ENCODE peak calls at places on chromosome 18, in ten cellular contexts. O is effector memory CD8-positive, alpha-beta T cell; Y is NCI-H460; A is NAMALWA; X is astrocyte of the spinal cord; Z is right lobe of liver; H is NCI-H1417; W is NCI-H2171 treated with DMSO at 0.1 percent for 48 hours; U is KG1; D is activated CD4-positive, alpha-beta T cell treated with anti-CD3 and anti-CD28 coated beads, Interleukin-2, amount 50 U/mL, for 4 hours. K is an unnamed sample.

GRCh38 chr18:63161728-63162195 is 157.8 kb downstream of the BCL2 start:
- DNase-seq in H (no peak), O (peak; percentile 66), Z (peak; percentile 48), Y (no peak), U (no peak), D (peak; percentile 79), X (peak; percentile 89), A (peak; percentile 37), W (no peak), K (no peak)

GRCh38 chr18:35010983-35011382 is 30.2 kb upstream of the MAPRE2 start:
- DNase-seq in D (no peak), W (no peak), U (no peak), Z (no peak), H (no peak), O (no peak), X (no peak), A (no peak), Y (no peak), K (no peak)

GRCh38 chr18:62437520-62438329 is 85.1 kb upstream of the ZCCHC2 start:
- DNase-seq in Y (peak; percentile 22), H (no peak), Z (peak; percentile 54), A (no peak), W (peak; percentile 52), X (no peak), D (no peak), U (no peak), O (no peak), K (no peak)

GRCh38 chr18:46069524-46069923 is 2.5 kb downstream of the PSTPIP2 start:
- DNase-seq in Y (no peak), U (no peak), O (no peak), H (no peak), Z (no peak), X (no peak), D (no peak), W (no peak), A (no peak), K (no peak)

GRCh38 chr18:79200546-79201268 is 131.5 kb downstream of the ATP9B start:
- DNase-seq in A (peak; percentile 55), D (peak; percentile 7), U (no peak), X (no peak), O (no peak), Z (peak; percentile 34), H (peak; percentile 70), W (no peak), Y (no peak), K (peak; percentile 8)

GRCh38 chr18:36760598-36760997 is 68.2 kb downstream of the TPGS2 start:
- DNase-seq in A (no peak), U (no peak), Z (no peak), X (no peak), H (no peak), W (no peak), O (no peak), D (no peak), Y (no peak), K (no peak)

GRCh38 chr18:13389491-13390131 is 171.1 kb downstream of the LDLRAD4 start:
- DNase-seq in W (no peak), O (no peak), Y (no peak), D (no peak), U (no peak), A (no peak), Z (no peak), X (no peak), H (no peak), K (no peak)

GRCh38 chr18:13217466-13217961 is 1.0 kb upstream of the LDLRAD4 start:
- DNase-seq in D (peak; percentile 55), X (peak; percentile 19), O (peak; percentile 28), U (peak; percentile 23), W (peak; percentile 16), A (no peak), Y (no peak), H (peak; percentile 86), Z (peak; percentile 78), K (no peak)

K was measured in HCT116.